ENCODE peak calls at places on chromosomes 7 and 10, in seven cellular contexts. T is IMR-90, C is mesendoderm, L is neuronal stem cell, X is H9, Z is H1, P is mesenchymal stem cell. O is an unnamed sample.
A peak's percentile ranks its signal among the peaks of the same experiment; 100 is the strongest.

GRCh38 chr10:82438277-82438676 is 563.3 kb downstream of the NRG3 start:
- DNase-seq in L (no peak), Z (no peak), P (no peak), T (no peak), C (peak; percentile 21), X (no peak), O (no peak)

GRCh38 chr10:104351067-104351681 is 2.5 kb upstream of the CFAP58 start:
- DNase-seq in P (peak; percentile 65), C (no peak), X (no peak), T (peak; percentile 75), Z (no peak), L (no peak), O (peak; percentile 52)

GRCh38 chr10:92407305-92408016 is 116.5 kb downstream of the MARCHF5 start:
- DNase-seq in L (no peak), T (no peak), P (no peak), Z (no peak), X (no peak), C (peak; percentile 36), O (no peak)

GRCh38 chr10:48274636-48275035 is at the start of gene FRMPD2:
- DNase-seq in Z (no peak), C (peak; percentile 95), P (no peak), T (no peak), L (peak; percentile 44), X (peak; percentile 59), O (no peak)

GRCh38 chr7:45347804-45348203 is 190.2 kb downstream of the RAMP3 start:
- DNase-seq in X (no peak), P (no peak), Z (no peak), T (peak; percentile 10), C (peak; percentile 95), L (no peak), O (peak; percentile 82)

GRCh38 chr7:149883452-149883861 is 9.7 kb downstream of the ATP6V0E2 start:
- DNase-seq in X (peak; percentile 82), T (peak; percentile 51), L (peak; percentile 49), P (peak; percentile 38), C (peak; percentile 86), Z (peak; percentile 77), O (peak; percentile 72)

GRCh38 chr7:148664319-148664718 is 34.4 kb upstream of the CUL1 start:
- DNase-seq in P (peak; percentile 6), C (no peak), Z (no peak), T (peak; percentile 27), X (no peak), L (no peak), O (no peak)

GRCh38 chr7:159012353-159013069 is 132.2 kb downstream of the VIPR2 start:
- DNase-seq in Z (no peak), L (no peak), C (no peak), X (no peak), T (no peak), P (peak; percentile 9), O (no peak)

GRCh38 chr10:126060232-126060935 is 164.0 kb downstream of the FANK1 start:
- DNase-seq in T (peak; percentile 79), C (peak; percentile 57), P (peak; percentile 96), L (no peak), Z (no peak), X (no peak), O (no peak)

GRCh38 chr10:94092848-94093247 is 99.1 kb downstream of the PLCE1 start:
- DNase-seq in L (no peak), T (peak; percentile 25), C (no peak), X (no peak), P (peak; percentile 46), Z (no peak), O (no peak)

GRCh38 chr7:55963584-55964168 is 709 bp upstream of the NIPSNAP2 start:
- DNase-seq in L (no peak), C (no peak), X (no peak), P (no peak), Z (no peak), T (no peak), O (no peak)

GRCh38 chr7:1733206-1733907 is 63.3 kb downstream of the ELFN1 start:
- DNase-seq in C (no peak), P (no peak), Z (no peak), L (no peak), X (no peak), T (no peak), O (no peak)

GRCh38 chr10:92844746-92845145 is 3.6 kb upstream of the EXOC6 start:
- DNase-seq in T (peak; percentile 25), P (no peak), C (peak; percentile 18), Z (no peak), L (no peak), X (no peak), O (no peak)

GRCh38 chr10:43824934-43825333 is 176.3 kb upstream of the ZNF32 start:
- DNase-seq in X (no peak), Z (no peak), C (no peak), L (no peak), P (peak; percentile 81), T (peak; percentile 48), O (no peak)

GRCh38 chr7:82808633-82809032 is 354.1 kb downstream of the PCLO start:
- DNase-seq in Z (no peak), P (no peak), X (no peak), L (no peak), T (no peak), C (no peak), O (no peak)

GRCh38 chr7:86745019-86745745 is 101.5 kb downstream of the GRM3 start:
- DNase-seq in X (no peak), P (no peak), L (no peak), C (peak; percentile 76), T (no peak), Z (no peak), O (no peak)

GRCh38 chr7:32070051-32070405 is 179 bp downstream of the PDE1C start:
- DNase-seq in P (peak; percentile 27), Z (no peak), X (no peak), C (no peak), T (no peak), L (no peak), O (no peak)

GRCh38 chr7:139715194-139715815 is 62.5 kb downstream of the HIPK2 start:
- DNase-seq in X (no peak), Z (no peak), L (no peak), P (no peak), T (no peak), C (no peak), O (no peak)

GRCh38 chr10:48302515-48303476 is 3.7 kb upstream of the MAPK8 start:
- DNase-seq in Z (no peak), L (no peak), C (no peak), T (no peak), P (no peak), X (no peak), O (no peak)

GRCh38 chr7:79570904-79571303 is 117.4 kb upstream of the MAGI2 start:
- DNase-seq in T (no peak), X (no peak), Z (no peak), C (no peak), L (no peak), P (no peak), O (no peak)

GRCh38 chr7:137867289-137867688 is 20.5 kb upstream of the DGKI start:
- DNase-seq in P (no peak), L (no peak), X (no peak), T (no peak), C (no peak), Z (no peak), O (no peak)

GRCh38 chr7:137870684-137871083 is 23.9 kb upstream of the DGKI start:
- DNase-seq in Z (no peak), X (no peak), C (no peak), P (peak; percentile 27), T (peak; percentile 54), L (no peak), O (no peak)

GRCh38 chr7:137871173-137871915 is 24.6 kb upstream of the DGKI start:
- DNase-seq in T (no peak), L (no peak), C (no peak), P (peak; percentile 34), X (no peak), Z (no peak), O (no peak)

GRCh38 chr7:137870078-137870477 is 23.3 kb upstream of the DGKI start:
- DNase-seq in P (no peak), C (no peak), X (no peak), Z (no peak), T (no peak), L (no peak), O (no peak)

GRCh38 chr7:137869260-137869659 is 22.5 kb upstream of the DGKI start:
- DNase-seq in L (no peak), Z (no peak), C (no peak), P (no peak), T (no peak), X (no peak), O (no peak)
- H3K23ac ChIP-seq in L (no peak overlapping the region), Z (no peak overlapping the region), C (no peak overlapping the region), P (no peak overlapping the region), T (no peak overlapping the region), X (no peak overlapping the region), O (no peak overlapping the region)

DNA sequence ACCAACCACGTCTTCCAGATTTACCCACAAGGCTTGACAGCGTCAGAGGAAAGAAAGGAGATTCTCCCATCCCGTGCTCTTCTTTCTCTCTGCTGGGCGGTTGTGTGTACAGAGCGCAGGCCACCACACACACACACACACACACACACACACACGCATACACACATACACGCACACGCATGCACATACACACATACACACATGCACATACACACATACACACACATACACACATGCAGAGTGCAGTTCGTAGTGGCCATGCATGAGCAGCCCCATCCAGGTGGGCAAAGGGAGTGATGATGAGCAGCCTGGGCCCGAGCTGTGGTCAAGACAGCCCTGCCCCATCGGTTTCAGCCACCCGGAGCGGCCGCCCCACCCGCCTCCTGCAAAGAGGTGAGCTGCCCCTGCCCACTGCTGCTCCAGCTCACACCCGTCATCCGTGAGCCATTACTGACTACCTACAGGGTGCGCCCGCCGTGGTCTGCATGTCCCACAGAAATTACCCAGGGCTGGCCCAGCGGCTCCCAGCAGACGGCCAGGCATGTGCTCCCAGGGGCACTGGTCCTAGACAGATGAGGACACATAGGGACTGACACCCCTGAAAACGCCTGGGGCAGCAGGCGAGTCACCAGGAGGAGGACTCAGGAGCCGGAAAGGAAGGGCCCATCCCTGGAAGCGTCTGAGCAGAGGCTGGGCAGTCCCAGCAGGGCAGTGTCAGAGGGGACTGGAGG is 69.6 kb downstream of the ASB13 start:
- DNase-seq in P (peak; percentile 53), Z (no peak), L (no peak), C (no peak), T (no peak), X (no peak), O (peak; percentile 54)
- H3K23ac ChIP-seq in P (no peak overlapping the region), Z (no peak overlapping the region), L (peak overlapping the region; percentile 4), C (no peak overlapping the region), T (peak overlapping the region; percentile 88), X (no peak overlapping the region), O (peak overlapping the region; percentile 15)

GRCh38 chr7:20279979-20280378 is 50.7 kb upstream of the ITGB8 start:
- DNase-seq in Z (no peak), T (no peak), L (no peak), X (no peak), C (no peak), P (no peak), O (no peak)

GRCh38 chr7:20275637-20276036 is 55.1 kb upstream of the ITGB8 start:
- DNase-seq in L (no peak), P (no peak), C (no peak), T (peak; percentile 48), Z (no peak), X (no peak), O (no peak)

GRCh38 chr7:20280475-20281351 is 50.0 kb upstream of the ITGB8 start:
- DNase-seq in C (no peak), Z (no peak), L (no peak), X (no peak), P (peak; percentile 24), T (peak; percentile 88), O (no peak)

GRCh38 chr7:20276705-20277472 is 53.8 kb upstream of the ITGB8 start:
- DNase-seq in X (no peak), C (no peak), L (no peak), P (no peak), T (no peak), Z (no peak), O (no peak)
- H3K23ac ChIP-seq in X (no peak overlapping the region), C (no peak overlapping the region), L (no peak overlapping the region), P (no peak overlapping the region), T (no peak overlapping the region), Z (no peak overlapping the region), O (no peak overlapping the region)

GRCh38 chr10:33743429-33743857 is 409.0 kb upstream of the NRP1 start:
- DNase-seq in X (no peak), L (no peak), P (no peak), C (no peak), Z (no peak), T (no peak), O (no peak)
- H3K23ac ChIP-seq in X (no peak overlapping the region), L (no peak overlapping the region), P (no peak overlapping the region), C (no peak overlapping the region), Z (no peak overlapping the region), T (no peak overlapping the region), O (no peak overlapping the region)